ENCODE peak calls at places on chromosomes 5 and 9, in nine cellular contexts. One of them, this sample, is unnamed.

GRCh38 chr9:78713746-78714405 is 417.0 kb downstream of the PSAT1 start:
- DNase-seq in A549: no peak
- DNase-seq in activated CD8-positive, alpha-beta T cell treated with anti-CD3 and anti-CD28 coated beads for 36 hours: no peak
- DNase-seq in MCF 10A: no peak
- DNase-seq in CD4-positive, alpha-beta T cell: no peak
- DNase-seq in CD8-positive, alpha-beta T cell: no peak
- DNase-seq in IMR-90: peak
- DNase-seq in Calu3: no peak
- DNase-seq in cardiac fibroblast: peak
- DNase-seq in this sample: no peak

GRCh38 chr9:115002371-115003120 is 72.2 kb upstream of the TNFSF8 start:
- DNase-seq in A549: no peak
- DNase-seq in activated CD8-positive, alpha-beta T cell treated with anti-CD3 and anti-CD28 coated beads for 36 hours: no peak
- DNase-seq in MCF 10A: no peak
- DNase-seq in CD4-positive, alpha-beta T cell: no peak
- DNase-seq in CD8-positive, alpha-beta T cell: no peak
- DNase-seq in IMR-90: no peak
- DNase-seq in Calu3: no peak
- DNase-seq in cardiac fibroblast: no peak
- DNase-seq in this sample: no peak

GRCh38 chr9:17528859-17529258 is 50.0 kb upstream of the SH3GL2 start:
- DNase-seq in A549: peak
- DNase-seq in activated CD8-positive, alpha-beta T cell treated with anti-CD3 and anti-CD28 coated beads for 36 hours: no peak
- DNase-seq in MCF 10A: no peak
- DNase-seq in CD4-positive, alpha-beta T cell: no peak
- DNase-seq in CD8-positive, alpha-beta T cell: no peak
- DNase-seq in IMR-90: peak
- DNase-seq in Calu3: no peak
- DNase-seq in cardiac fibroblast: peak
- DNase-seq in this sample: no peak

GRCh38 chr5:157747766-157748700 is 4.5 kb downstream of the LSM11 start:
- DNase-seq in A549: no peak
- DNase-seq in activated CD8-positive, alpha-beta T cell treated with anti-CD3 and anti-CD28 coated beads for 36 hours: peak
- DNase-seq in MCF 10A: no peak
- DNase-seq in CD4-positive, alpha-beta T cell: no peak
- DNase-seq in CD8-positive, alpha-beta T cell: no peak
- DNase-seq in IMR-90: no peak
- DNase-seq in Calu3: no peak
- DNase-seq in cardiac fibroblast: no peak
- DNase-seq in this sample: no peak

GRCh38 chr5:91162534-91163381 is 220.4 kb downstream of the ARRDC3 start:
- DNase-seq in A549: peak
- DNase-seq in activated CD8-positive, alpha-beta T cell treated with anti-CD3 and anti-CD28 coated beads for 36 hours: peak
- DNase-seq in MCF 10A: peak
- DNase-seq in CD4-positive, alpha-beta T cell: peak
- DNase-seq in CD8-positive, alpha-beta T cell: peak
- DNase-seq in IMR-90: peak
- DNase-seq in Calu3: peak
- DNase-seq in cardiac fibroblast: peak
- DNase-seq in this sample: peak

GRCh38 chr5:66329078-66329477 is 185.0 kb downstream of the SREK1 start:
- DNase-seq in A549: no peak
- DNase-seq in activated CD8-positive, alpha-beta T cell treated with anti-CD3 and anti-CD28 coated beads for 36 hours: peak
- DNase-seq in MCF 10A: no peak
- DNase-seq in CD4-positive, alpha-beta T cell: no peak
- DNase-seq in CD8-positive, alpha-beta T cell: no peak
- DNase-seq in IMR-90: no peak
- DNase-seq in Calu3: no peak
- DNase-seq in cardiac fibroblast: no peak
- DNase-seq in this sample: no peak

GRCh38 chr5:102937916-102938315 is 182.0 kb downstream of the GIN1 start:
- DNase-seq in A549: no peak
- DNase-seq in activated CD8-positive, alpha-beta T cell treated with anti-CD3 and anti-CD28 coated beads for 36 hours: no peak
- DNase-seq in MCF 10A: no peak
- DNase-seq in CD4-positive, alpha-beta T cell: no peak
- DNase-seq in CD8-positive, alpha-beta T cell: no peak
- DNase-seq in IMR-90: peak
- DNase-seq in Calu3: no peak
- DNase-seq in cardiac fibroblast: no peak
- DNase-seq in this sample: no peak

GRCh38 chr9:115672477-115673316 is 480.9 kb upstream of the PAPPA start:
- DNase-seq in A549: peak
- DNase-seq in activated CD8-positive, alpha-beta T cell treated with anti-CD3 and anti-CD28 coated beads for 36 hours: no peak
- DNase-seq in MCF 10A: peak
- DNase-seq in CD4-positive, alpha-beta T cell: no peak
- DNase-seq in CD8-positive, alpha-beta T cell: no peak
- DNase-seq in IMR-90: peak
- DNase-seq in Calu3: peak
- DNase-seq in cardiac fibroblast: peak
- DNase-seq in this sample: no peak

GRCh38 chr5:15683332-15683731 is 183.4 kb downstream of the FBXL7 start:
- DNase-seq in A549: peak
- DNase-seq in activated CD8-positive, alpha-beta T cell treated with anti-CD3 and anti-CD28 coated beads for 36 hours: no peak
- DNase-seq in MCF 10A: peak
- DNase-seq in CD4-positive, alpha-beta T cell: no peak
- DNase-seq in CD8-positive, alpha-beta T cell: no peak
- DNase-seq in IMR-90: peak
- DNase-seq in Calu3: no peak
- DNase-seq in cardiac fibroblast: peak
- DNase-seq in this sample: no peak

GRCh38 chr9:22044583-22044982 is 35.5 kb upstream of the CDKN2B start:
- DNase-seq in A549: no peak
- DNase-seq in activated CD8-positive, alpha-beta T cell treated with anti-CD3 and anti-CD28 coated beads for 36 hours: no peak
- DNase-seq in MCF 10A: no peak
- DNase-seq in CD4-positive, alpha-beta T cell: no peak
- DNase-seq in CD8-positive, alpha-beta T cell: no peak
- DNase-seq in IMR-90: peak
- DNase-seq in Calu3: no peak
- DNase-seq in cardiac fibroblast: peak
- DNase-seq in this sample: no peak

GRCh38 chr9:135456436-135457104 is 23.0 kb upstream of the PPP1R26 start:
- DNase-seq in A549: no peak
- DNase-seq in activated CD8-positive, alpha-beta T cell treated with anti-CD3 and anti-CD28 coated beads for 36 hours: no peak
- DNase-seq in MCF 10A: no peak
- DNase-seq in CD4-positive, alpha-beta T cell: no peak
- DNase-seq in CD8-positive, alpha-beta T cell: no peak
- DNase-seq in IMR-90: no peak
- DNase-seq in Calu3: no peak
- DNase-seq in cardiac fibroblast: no peak
- DNase-seq in this sample: no peak

GRCh38 chr5:172775326-172776234 is 4.6 kb upstream of the DUSP1 start:
- DNase-seq in A549: peak
- DNase-seq in activated CD8-positive, alpha-beta T cell treated with anti-CD3 and anti-CD28 coated beads for 36 hours: peak
- DNase-seq in MCF 10A: peak
- DNase-seq in CD4-positive, alpha-beta T cell: no peak
- DNase-seq in CD8-positive, alpha-beta T cell: no peak
- DNase-seq in IMR-90: peak
- DNase-seq in Calu3: no peak
- DNase-seq in cardiac fibroblast: peak
- DNase-seq in this sample: no peak

DNA sequence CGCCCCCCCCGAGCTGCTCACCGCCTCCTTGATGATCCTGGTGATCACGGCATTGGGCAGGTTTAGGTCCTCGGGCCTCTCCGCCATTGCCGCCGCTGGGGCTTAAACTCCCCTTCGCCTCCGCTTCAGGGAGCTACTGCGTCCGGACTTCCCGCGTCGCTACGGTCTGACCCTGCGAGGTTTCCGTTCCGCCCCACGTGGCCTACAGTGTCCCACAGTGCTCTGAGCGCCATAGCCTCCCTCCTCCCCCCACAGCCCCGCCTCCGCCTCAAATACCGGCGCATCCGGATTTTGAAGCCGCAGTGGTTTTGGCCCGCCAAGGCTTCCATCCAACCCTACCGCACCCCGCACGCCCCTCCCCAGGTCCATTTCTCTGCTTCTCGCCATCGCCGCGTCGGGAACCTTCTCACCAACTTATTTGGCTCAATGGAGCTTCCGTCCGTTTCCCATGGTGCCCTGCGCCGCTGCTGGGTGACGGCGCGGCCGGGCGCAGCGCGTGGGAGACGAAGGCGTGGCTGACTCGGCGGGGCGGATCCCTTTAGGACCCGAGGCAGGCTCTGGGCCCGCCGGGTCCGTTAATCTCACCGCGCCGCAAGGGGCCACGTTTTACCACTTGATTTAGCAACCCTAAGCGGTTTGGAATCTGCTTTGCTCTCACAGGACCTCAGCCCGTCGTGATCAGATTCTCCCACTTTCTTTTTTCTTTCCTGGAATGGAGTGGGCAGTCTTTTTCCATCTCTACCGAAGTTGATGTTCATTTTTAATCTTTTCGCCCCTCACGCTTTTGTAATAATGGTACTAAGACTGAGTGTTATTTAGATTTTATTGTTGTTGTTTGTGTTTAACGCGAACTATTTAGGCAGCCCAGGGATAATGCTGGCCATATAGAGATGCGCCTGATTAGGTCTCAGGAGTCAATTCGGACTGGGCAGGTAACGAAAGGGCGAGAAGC is at the start of the genes C9orf43 and POLE3:
- DNase-seq in A549: peak
- DNase-seq in activated CD8-positive, alpha-beta T cell treated with anti-CD3 and anti-CD28 coated beads for 36 hours: peak
- DNase-seq in MCF 10A: peak
- DNase-seq in CD4-positive, alpha-beta T cell: peak
- DNase-seq in CD8-positive, alpha-beta T cell: peak
- DNase-seq in IMR-90: peak
- DNase-seq in Calu3: peak
- DNase-seq in cardiac fibroblast: peak
- DNase-seq in this sample: peak
- TF ChIP-seq CTCF in A549: no peak
- TF ChIP-seq CTCF in activated CD8-positive, alpha-beta T cell treated with anti-CD3 and anti-CD28 coated beads for 36 hours: no peak
- TF ChIP-seq CTCF in MCF 10A: no peak
- TF ChIP-seq CTCF in CD4-positive, alpha-beta T cell: no peak
- TF ChIP-seq CTCF in CD8-positive, alpha-beta T cell: no peak
- TF ChIP-seq CTCF in IMR-90: peak
- TF ChIP-seq CTCF in Calu3: no peak
- TF ChIP-seq CTCF in cardiac fibroblast: no peak
- TF ChIP-seq CTCF in this sample: peak

DNA sequence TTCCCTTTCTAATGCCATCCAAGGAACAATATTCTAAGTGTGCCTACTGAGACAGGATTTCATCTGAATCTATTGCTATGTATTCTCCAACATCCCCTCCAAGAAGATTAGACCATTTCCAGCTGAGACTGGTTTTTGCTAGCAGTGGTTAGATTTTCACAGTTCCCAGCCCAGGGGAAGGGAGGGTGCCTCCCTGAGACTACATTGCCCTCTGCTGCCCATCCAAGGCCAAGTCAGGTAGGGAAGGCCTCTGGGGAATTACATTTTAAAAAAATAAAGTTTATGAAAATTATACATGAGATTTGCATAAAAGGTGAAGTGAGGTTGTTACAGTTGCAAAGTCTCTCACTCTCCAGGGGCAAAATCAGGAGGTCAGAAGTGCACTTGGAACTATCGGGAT is 28.0 kb upstream of the SYK start:
- DNase-seq in A549: no peak
- DNase-seq in activated CD8-positive, alpha-beta T cell treated with anti-CD3 and anti-CD28 coated beads for 36 hours: no peak
- DNase-seq in MCF 10A: peak
- DNase-seq in CD4-positive, alpha-beta T cell: no peak
- DNase-seq in CD8-positive, alpha-beta T cell: no peak
- DNase-seq in IMR-90: no peak
- DNase-seq in Calu3: peak
- DNase-seq in cardiac fibroblast: peak
- DNase-seq in this sample: no peak
- TF ChIP-seq CTCF in A549: peak
- TF ChIP-seq CTCF in activated CD8-positive, alpha-beta T cell treated with anti-CD3 and anti-CD28 coated beads for 36 hours: no peak
- TF ChIP-seq CTCF in MCF 10A: peak
- TF ChIP-seq CTCF in CD4-positive, alpha-beta T cell: no peak
- TF ChIP-seq CTCF in CD8-positive, alpha-beta T cell: no peak
- TF ChIP-seq CTCF in IMR-90: peak
- TF ChIP-seq CTCF in Calu3: peak
- TF ChIP-seq CTCF in cardiac fibroblast: no peak
- TF ChIP-seq CTCF in this sample: peak

GRCh38 chr5:95840969-95841368 is 18.4 kb upstream of the GLRX start:
- DNase-seq in A549: no peak
- DNase-seq in activated CD8-positive, alpha-beta T cell treated with anti-CD3 and anti-CD28 coated beads for 36 hours: no peak
- DNase-seq in MCF 10A: no peak
- DNase-seq in CD4-positive, alpha-beta T cell: no peak
- DNase-seq in CD8-positive, alpha-beta T cell: no peak
- DNase-seq in IMR-90: no peak
- DNase-seq in Calu3: no peak
- DNase-seq in cardiac fibroblast: no peak
- DNase-seq in this sample: no peak

GRCh38 chr5:95843733-95844223 is 21.3 kb upstream of the GLRX start:
- DNase-seq in A549: peak
- DNase-seq in activated CD8-positive, alpha-beta T cell treated with anti-CD3 and anti-CD28 coated beads for 36 hours: no peak
- DNase-seq in MCF 10A: peak
- DNase-seq in CD4-positive, alpha-beta T cell: no peak
- DNase-seq in CD8-positive, alpha-beta T cell: no peak
- DNase-seq in IMR-90: no peak
- DNase-seq in Calu3: no peak
- DNase-seq in cardiac fibroblast: peak
- DNase-seq in this sample: no peak

GRCh38 chr5:95845401-95845800 is 22.9 kb upstream of the GLRX start:
- DNase-seq in A549: no peak
- DNase-seq in activated CD8-positive, alpha-beta T cell treated with anti-CD3 and anti-CD28 coated beads for 36 hours: no peak
- DNase-seq in MCF 10A: no peak
- DNase-seq in CD4-positive, alpha-beta T cell: no peak
- DNase-seq in CD8-positive, alpha-beta T cell: no peak
- DNase-seq in IMR-90: no peak
- DNase-seq in Calu3: no peak
- DNase-seq in cardiac fibroblast: no peak
- DNase-seq in this sample: no peak

GRCh38 chr5:95841914-95842812 is 19.6 kb upstream of the GLRX start:
- DNase-seq in A549: peak
- DNase-seq in activated CD8-positive, alpha-beta T cell treated with anti-CD3 and anti-CD28 coated beads for 36 hours: no peak
- DNase-seq in MCF 10A: peak
- DNase-seq in CD4-positive, alpha-beta T cell: no peak
- DNase-seq in CD8-positive, alpha-beta T cell: no peak
- DNase-seq in IMR-90: peak
- DNase-seq in Calu3: no peak
- DNase-seq in cardiac fibroblast: peak
- DNase-seq in this sample: no peak

DNA sequence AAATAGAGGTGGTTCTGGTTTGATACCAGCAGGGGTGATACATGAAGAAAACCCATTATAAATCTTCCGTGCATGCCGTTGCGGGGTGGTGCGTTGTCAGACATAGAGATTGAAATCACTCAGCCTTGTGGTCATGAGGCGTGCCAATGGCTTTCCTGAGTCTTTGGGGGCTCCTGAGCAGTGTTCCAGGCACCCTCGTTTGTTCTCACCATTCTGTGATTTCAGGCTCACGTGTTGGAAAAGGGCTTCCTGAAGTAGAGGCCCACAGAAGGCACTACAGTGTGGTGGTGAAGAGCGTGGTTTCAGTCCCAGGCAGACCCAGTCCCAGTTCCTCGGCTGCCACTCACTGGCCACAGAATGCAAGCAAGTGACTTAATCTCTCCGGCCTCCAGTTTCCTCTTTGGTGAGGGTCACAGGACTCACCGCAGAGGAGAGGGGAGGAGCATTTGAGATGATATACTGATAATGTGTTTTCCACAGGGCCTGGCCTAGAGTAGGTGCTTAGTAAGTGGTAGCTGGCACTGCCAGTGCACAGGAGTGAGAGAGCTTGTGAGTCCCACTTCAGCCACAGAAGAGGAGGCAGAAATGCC is 20.5 kb upstream of the GLRX start:
- DNase-seq in A549: peak
- DNase-seq in activated CD8-positive, alpha-beta T cell treated with anti-CD3 and anti-CD28 coated beads for 36 hours: peak
- DNase-seq in MCF 10A: peak
- DNase-seq in CD4-positive, alpha-beta T cell: peak
- DNase-seq in CD8-positive, alpha-beta T cell: peak
- DNase-seq in IMR-90: peak
- DNase-seq in Calu3: peak
- DNase-seq in cardiac fibroblast: peak
- DNase-seq in this sample: peak
- TF ChIP-seq CTCF in A549: no peak
- TF ChIP-seq CTCF in activated CD8-positive, alpha-beta T cell treated with anti-CD3 and anti-CD28 coated beads for 36 hours: no peak
- TF ChIP-seq CTCF in MCF 10A: no peak
- TF ChIP-seq CTCF in CD4-positive, alpha-beta T cell: peak
- TF ChIP-seq CTCF in CD8-positive, alpha-beta T cell: no peak
- TF ChIP-seq CTCF in IMR-90: peak
- TF ChIP-seq CTCF in Calu3: peak
- TF ChIP-seq CTCF in cardiac fibroblast: peak
- TF ChIP-seq CTCF in this sample: peak

GRCh38 chr9:129174724-129175514 is 3.1 kb downstream of the IER5L start:
- DNase-seq in A549: peak
- DNase-seq in activated CD8-positive, alpha-beta T cell treated with anti-CD3 and anti-CD28 coated beads for 36 hours: peak
- DNase-seq in MCF 10A: peak
- DNase-seq in CD4-positive, alpha-beta T cell: peak
- DNase-seq in CD8-positive, alpha-beta T cell: peak
- DNase-seq in IMR-90: peak
- DNase-seq in Calu3: peak
- DNase-seq in cardiac fibroblast: peak
- DNase-seq in this sample: peak
- TF ChIP-seq CTCF in A549: peak
- TF ChIP-seq CTCF in activated CD8-positive, alpha-beta T cell treated with anti-CD3 and anti-CD28 coated beads for 36 hours: no peak
- TF ChIP-seq CTCF in MCF 10A: peak
- TF ChIP-seq CTCF in CD4-positive, alpha-beta T cell: no peak
- TF ChIP-seq CTCF in CD8-positive, alpha-beta T cell: no peak
- TF ChIP-seq CTCF in IMR-90: peak
- TF ChIP-seq CTCF in Calu3: no peak
- TF ChIP-seq CTCF in cardiac fibroblast: peak
- TF ChIP-seq CTCF in this sample: no peak

This sample was measured in GM13977.